ENCODE peak calls at places on chromosomes 5 and 9, in seven cellular contexts. B, Z, I, W, P, X and M are unnamed samples.

GRCh38 chr9:73531658-73532057 is 380.0 kb downstream of the ANXA1 start:
- DNase-seq in B (no peak), Z (no peak), I (no peak), W (no peak), P (no peak), X (no peak), M (no peak)

GRCh38 chr5:15926586-15926985 is 253.0 kb downstream of the MARCHF11 start:
- DNase-seq in B (no peak), Z (no peak), I (no peak), W (no peak), P (peak), X (no peak), M (no peak)

GRCh38 chr5:103272377-103272776 is 13.8 kb downstream of the MACIR start:
- DNase-seq in B (no peak), Z (no peak), I (no peak), W (no peak), P (peak), X (no peak), M (no peak)

GRCh38 chr5:169142264-169142970 is 158.5 kb downstream of the SLIT3 start:
- DNase-seq in B (no peak), Z (no peak), I (peak), W (no peak), P (no peak), X (no peak), M (no peak)

GRCh38 chr5:961002-961710 is 47.4 kb upstream of the NKD2 start:
- DNase-seq in B (no peak), Z (peak), I (no peak), W (no peak), P (no peak), X (no peak), M (no peak)

GRCh38 chr5:59856324-59856723 is 37.2 kb downstream of the PDE4D start:
- DNase-seq in B (no peak), Z (no peak), I (no peak), W (no peak), P (no peak), X (no peak), M (no peak)

GRCh38 chr5:90944116-90944515 is 385.5 kb downstream of the ADGRV1 start:
- DNase-seq in B (no peak), Z (no peak), I (no peak), W (peak), P (peak), X (no peak), M (no peak)

GRCh38 chr5:172760933-172761332 is 10.1 kb downstream of the DUSP1 start:
- DNase-seq in B (no peak), Z (no peak), I (no peak), W (no peak), P (no peak), X (no peak), M (no peak)

GRCh38 chr5:124457901-124458300 is 288.5 kb downstream of the ZNF608 start:
- DNase-seq in B (no peak), Z (no peak), I (no peak), W (no peak), P (no peak), X (no peak), M (no peak)

GRCh38 chr5:104266161-104266560 is 703.6 kb upstream of the NUDT12 start:
- DNase-seq in B (no peak), Z (no peak), I (no peak), W (no peak), P (no peak), X (no peak), M (no peak)

GRCh38 chr5:82985763-82986162 is 91.4 kb downstream of the TMEM167A start:
- DNase-seq in B (no peak), Z (no peak), I (no peak), W (no peak), P (no peak), X (no peak), M (no peak)

GRCh38 chr9:125767349-125767748 is 20.2 kb downstream of the PBX3 start:
- DNase-seq in B (no peak), Z (no peak), I (no peak), W (no peak), P (no peak), X (no peak), M (no peak)

GRCh38 chr9:7185612-7186011 is 427.8 kb downstream of the KDM4C start:
- DNase-seq in B (peak), Z (peak), I (no peak), W (peak), P (peak), X (no peak), M (no peak)

GRCh38 chr9:108850293-108850897 is 5.4 kb downstream of the ACTL7B start:
- DNase-seq in B (peak), Z (no peak), I (no peak), W (peak), P (peak), X (no peak), M (no peak)
- TF ChIP-seq CTCF in B (peak), Z (peak), I (no peak), W (peak), P (peak), X (peak), M (peak)

DNA sequence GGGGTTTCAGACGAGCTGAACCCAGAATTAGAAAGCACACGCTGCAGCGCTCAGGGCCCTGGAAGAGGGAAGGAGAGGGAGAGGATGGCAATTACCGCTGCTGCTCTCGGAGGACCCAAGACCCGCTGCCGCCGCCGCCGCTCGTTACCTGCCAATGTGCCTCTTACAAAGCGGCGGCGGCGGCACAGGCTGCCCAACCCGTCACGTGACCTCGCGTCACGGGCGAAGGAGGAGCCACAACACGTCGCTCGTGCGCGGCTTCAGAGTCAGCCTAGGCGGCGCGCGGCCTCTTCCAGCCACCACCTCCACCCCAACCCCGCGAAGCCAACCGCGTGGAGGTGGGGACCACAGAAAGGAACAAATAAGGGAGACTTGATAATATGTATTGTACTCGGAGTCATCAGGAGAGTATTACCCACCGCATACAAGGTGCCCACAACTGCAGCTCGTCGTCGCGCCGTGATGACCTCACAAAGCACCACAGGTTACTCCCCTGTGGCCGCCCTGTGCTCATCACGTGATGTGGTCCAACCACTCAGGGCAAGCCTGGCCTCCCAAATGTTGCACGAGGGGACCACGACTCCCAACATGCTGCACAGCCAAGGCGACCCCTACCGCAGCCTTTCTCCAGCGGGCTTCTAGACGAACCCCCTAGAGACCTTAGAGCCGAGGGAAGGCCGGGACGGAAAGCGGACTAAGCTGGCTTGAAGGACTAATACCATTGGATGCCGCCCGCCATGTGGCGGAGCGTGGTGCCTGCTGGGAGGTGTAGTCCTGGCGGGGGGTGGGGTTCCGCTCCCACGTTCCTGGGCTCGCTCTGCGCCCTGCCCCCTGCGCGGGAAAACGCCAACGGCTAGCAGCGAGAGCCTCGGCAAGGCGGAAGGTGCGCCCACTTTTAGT is at the start of gene UBAP2:
- DNase-seq in B (peak), Z (peak), I (peak), W (peak), P (peak), X (peak), M (peak)
- TF ChIP-seq CTCF in B (peak), Z (no peak), I (no peak), W (no peak), P (peak), X (no peak), M (no peak)

GRCh38 chr5:140113699-140114263 is at the start of gene PURA:
- DNase-seq in B (peak), Z (peak), I (peak), W (peak), P (peak), X (peak), M (peak)
- TF ChIP-seq CTCF in B (peak), Z (no peak), I (no peak), W (no peak), P (no peak), X (no peak), M (no peak)

GRCh38 chr9:128136816-128137793 is 9.6 kb upstream of the PTGES2 start:
- DNase-seq in B (peak), Z (no peak), I (no peak), W (peak), P (peak), X (no peak), M (no peak)
- TF ChIP-seq CTCF in B (no peak), Z (no peak), I (no peak), W (no peak), P (no peak), X (no peak), M (no peak)

DNA sequence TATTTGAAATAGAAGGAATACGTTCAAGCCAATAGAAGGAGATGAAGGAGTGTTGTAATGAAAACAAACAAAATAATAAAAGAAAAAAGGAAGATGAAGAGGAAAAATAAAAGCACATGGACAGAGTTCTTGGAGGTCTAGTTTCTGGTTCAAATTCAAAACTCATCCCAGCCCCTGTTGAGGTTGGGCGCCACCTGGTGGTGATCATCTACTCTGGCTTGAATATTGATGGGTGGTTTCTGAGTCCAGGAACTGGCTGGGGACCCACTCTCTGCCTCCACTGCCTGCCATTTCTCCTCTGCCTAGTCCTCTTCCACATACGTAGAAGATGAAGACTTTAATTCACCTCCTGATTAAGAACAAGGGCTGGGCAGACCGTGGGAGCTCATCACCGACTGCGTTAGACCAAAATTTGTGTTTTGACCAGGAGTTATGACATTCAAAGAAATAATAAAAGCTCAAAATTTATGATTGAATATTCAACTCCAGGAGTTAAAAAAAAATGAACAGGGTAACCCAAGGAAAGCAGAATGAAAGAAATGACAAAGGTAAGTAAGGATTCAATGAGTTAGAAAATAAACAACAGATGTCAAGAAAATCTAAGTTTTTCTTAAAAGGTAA is 99.0 kb upstream of the SLC1A3 start:
- DNase-seq in B (peak), Z (peak), I (peak), W (peak), P (peak), X (peak), M (peak)
- TF ChIP-seq CTCF in B (peak), Z (peak), I (peak), W (peak), P (peak), X (peak), M (peak)

DNA sequence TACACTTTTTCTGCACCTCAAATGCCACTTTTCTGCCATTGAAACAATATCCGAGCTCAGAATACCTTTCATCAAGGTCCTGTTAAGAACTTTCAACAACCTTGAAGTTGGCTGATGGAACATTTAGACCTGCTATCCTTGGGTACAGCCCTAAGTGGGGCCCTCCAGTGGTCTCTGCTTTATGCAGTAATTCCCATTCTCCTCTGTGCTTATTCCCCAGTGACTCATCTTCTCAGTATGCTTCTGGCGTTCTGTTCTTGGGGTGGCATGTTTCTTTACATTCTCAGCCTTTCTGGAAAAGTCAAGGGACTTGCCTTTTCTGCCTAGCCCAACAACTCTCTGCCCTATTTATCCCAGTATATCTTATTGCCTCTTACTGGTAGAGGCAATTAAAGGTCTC is 7.1 kb downstream of the ANP32B start:
- DNase-seq in B (peak), Z (no peak), I (no peak), W (peak), P (peak), X (no peak), M (no peak)
- TF ChIP-seq CTCF in B (peak), Z (no peak), I (no peak), W (peak), P (peak), X (peak), M (no peak)

DNA sequence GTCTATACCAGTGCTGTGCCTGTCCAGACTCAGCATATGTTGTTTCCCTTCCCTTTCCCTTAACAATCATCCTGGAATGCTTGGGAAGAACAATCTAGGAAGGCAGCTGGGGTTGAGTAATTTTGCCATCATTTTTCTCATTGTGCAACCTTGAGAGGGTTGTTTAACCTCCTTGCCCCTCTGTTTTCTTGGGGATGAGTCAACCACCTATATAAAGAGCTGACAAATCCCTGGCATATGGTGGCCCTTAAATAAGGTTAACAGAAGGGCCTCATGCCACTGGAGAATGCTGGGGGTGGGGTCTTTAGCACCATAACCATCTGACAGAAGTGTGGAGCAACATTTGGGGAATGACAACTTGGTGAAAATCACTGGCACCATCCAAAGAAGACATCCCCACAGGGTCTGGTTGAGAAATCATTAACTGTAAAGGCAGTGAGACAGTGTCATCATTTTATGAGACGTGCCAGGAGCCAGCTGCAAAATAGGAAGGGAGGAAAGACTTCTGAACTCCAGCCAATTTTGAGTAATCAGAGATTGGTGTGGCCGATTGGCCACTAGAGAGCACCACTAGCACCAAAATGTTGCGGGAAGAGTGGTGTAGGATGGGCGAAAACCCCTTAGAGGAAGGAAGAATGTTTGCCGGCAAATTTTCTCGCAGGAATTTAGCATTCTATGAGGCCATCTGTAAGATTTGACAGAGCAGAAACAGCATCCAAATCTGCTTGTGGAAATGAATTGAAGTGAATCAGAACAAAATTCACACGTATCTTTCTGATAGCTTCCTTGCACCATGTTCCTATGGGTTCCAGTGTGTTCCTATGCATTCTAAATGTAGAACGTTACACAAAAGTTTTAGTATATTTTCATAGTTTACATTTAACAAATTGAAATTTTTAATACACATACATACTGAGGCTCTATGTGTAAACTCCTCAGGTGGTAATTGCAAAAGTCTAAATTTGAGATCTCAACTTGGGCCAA is 113.8 kb downstream of the MSX2 start:
- DNase-seq in B (no peak), Z (peak), I (peak), W (peak), P (peak), X (peak), M (no peak)
- TF ChIP-seq CTCF in B (no peak), Z (peak), I (no peak), W (no peak), P (no peak), X (peak), M (no peak)

GRCh38 chr5:11797132-11797531 is 107.1 kb downstream of the CTNND2 start:
- DNase-seq in B (no peak), Z (no peak), I (no peak), W (no peak), P (no peak), X (no peak), M (no peak)
- TF ChIP-seq CTCF in B (no peak), Z (no peak), I (no peak), W (no peak), P (no peak), X (no peak), M (no peak)